ENCODE peak calls at places on chromosomes 12 and 14, in five cellular contexts. One of them, this sample, is unnamed.

GRCh38 chr12:14264316-14264715 is 101.2 kb upstream of the ATF7IP start:
- DNase-seq in IMR-90: peak; percentile 31
- DNase-seq in activated CD4-positive, CD25-positive, alpha-beta regulatory T cell treated with anti-CD3 and anti-CD28 coated beads, Interleukin-2, amount 50 U/mL, for 72 hours: no peak
- DNase-seq in progenitor cell of endocrine pancreas: no peak
- DNase-seq in colonic mucosa: no peak
- DNase-seq in this sample: no peak

GRCh38 chr12:53984901-53985357 is at the start of gene HOXC10:
- DNase-seq in activated CD4-positive, CD25-positive, alpha-beta regulatory T cell treated with anti-CD3 and anti-CD28 coated beads, Interleukin-2, amount 50 U/mL, for 72 hours: peak; percentile 79
- DNase-seq in progenitor cell of endocrine pancreas: peak; percentile 64
- DNase-seq in colonic mucosa: peak; percentile 65
- DNase-seq in IMR-90: peak; percentile 75
- DNase-seq in this sample: peak; percentile 53

GRCh38 chr14:61616524-61617185 is 78.7 kb upstream of the HIF1A start:
- DNase-seq in IMR-90: peak; percentile 89
- DNase-seq in progenitor cell of endocrine pancreas: no peak
- DNase-seq in activated CD4-positive, CD25-positive, alpha-beta regulatory T cell treated with anti-CD3 and anti-CD28 coated beads, Interleukin-2, amount 50 U/mL, for 72 hours: no peak
- DNase-seq in colonic mucosa: no peak
- DNase-seq in this sample: peak; percentile 25

GRCh38 chr12:88207921-88208640 is 66.0 kb downstream of the TMTC3 start:
- DNase-seq in activated CD4-positive, CD25-positive, alpha-beta regulatory T cell treated with anti-CD3 and anti-CD28 coated beads, Interleukin-2, amount 50 U/mL, for 72 hours: no peak
- DNase-seq in IMR-90: peak; percentile 79
- DNase-seq in colonic mucosa: no peak
- DNase-seq in progenitor cell of endocrine pancreas: no peak
- DNase-seq in this sample: no peak

GRCh38 chr12:96120359-96121100 is 73.6 kb upstream of the ELK3 start:
- DNase-seq in progenitor cell of endocrine pancreas: no peak
- DNase-seq in activated CD4-positive, CD25-positive, alpha-beta regulatory T cell treated with anti-CD3 and anti-CD28 coated beads, Interleukin-2, amount 50 U/mL, for 72 hours: no peak
- DNase-seq in IMR-90: no peak
- DNase-seq in colonic mucosa: peak; percentile 44
- DNase-seq in this sample: no peak

GRCh38 chr12:44817687-44818086 is 58.4 kb downstream of the NELL2 start:
- DNase-seq in progenitor cell of endocrine pancreas: no peak
- DNase-seq in IMR-90: no peak
- DNase-seq in colonic mucosa: no peak
- DNase-seq in activated CD4-positive, CD25-positive, alpha-beta regulatory T cell treated with anti-CD3 and anti-CD28 coated beads, Interleukin-2, amount 50 U/mL, for 72 hours: no peak
- DNase-seq in this sample: no peak

GRCh38 chr12:52220456-52220855 is 12.6 kb upstream of the KRT7 start:
- DNase-seq in progenitor cell of endocrine pancreas: no peak
- DNase-seq in colonic mucosa: no peak
- DNase-seq in activated CD4-positive, CD25-positive, alpha-beta regulatory T cell treated with anti-CD3 and anti-CD28 coated beads, Interleukin-2, amount 50 U/mL, for 72 hours: no peak
- DNase-seq in IMR-90: no peak
- DNase-seq in this sample: no peak

GRCh38 chr14:21257395-21258193 is 11.6 kb downstream of the HNRNPC start:
- DNase-seq in progenitor cell of endocrine pancreas: no peak
- DNase-seq in activated CD4-positive, CD25-positive, alpha-beta regulatory T cell treated with anti-CD3 and anti-CD28 coated beads, Interleukin-2, amount 50 U/mL, for 72 hours: no peak
- DNase-seq in IMR-90: no peak
- DNase-seq in colonic mucosa: no peak
- DNase-seq in this sample: no peak

GRCh38 chr14:67941456-67942018 is 122.0 kb downstream of the RAD51B start:
- DNase-seq in colonic mucosa: no peak
- DNase-seq in IMR-90: peak; percentile 38
- DNase-seq in progenitor cell of endocrine pancreas: no peak
- DNase-seq in activated CD4-positive, CD25-positive, alpha-beta regulatory T cell treated with anti-CD3 and anti-CD28 coated beads, Interleukin-2, amount 50 U/mL, for 72 hours: no peak
- DNase-seq in this sample: peak; percentile 26

GRCh38 chr12:50201987-50202521 is 34.9 kb upstream of the CERS5 start:
- DNase-seq in progenitor cell of endocrine pancreas: no peak
- DNase-seq in IMR-90: peak; percentile 96
- DNase-seq in activated CD4-positive, CD25-positive, alpha-beta regulatory T cell treated with anti-CD3 and anti-CD28 coated beads, Interleukin-2, amount 50 U/mL, for 72 hours: no peak
- DNase-seq in colonic mucosa: peak; percentile 56
- DNase-seq in this sample: no peak

GRCh38 chr14:103141117-103141796 is 18.0 kb downstream of the TNFAIP2 start:
- DNase-seq in IMR-90: peak; percentile 38
- DNase-seq in colonic mucosa: peak; percentile 53
- DNase-seq in activated CD4-positive, CD25-positive, alpha-beta regulatory T cell treated with anti-CD3 and anti-CD28 coated beads, Interleukin-2, amount 50 U/mL, for 72 hours: no peak
- DNase-seq in progenitor cell of endocrine pancreas: no peak
- DNase-seq in this sample: peak; percentile 54

GRCh38 chr12:72388322-72388721 is 116.2 kb downstream of the TRHDE start:
- DNase-seq in activated CD4-positive, CD25-positive, alpha-beta regulatory T cell treated with anti-CD3 and anti-CD28 coated beads, Interleukin-2, amount 50 U/mL, for 72 hours: no peak
- DNase-seq in progenitor cell of endocrine pancreas: no peak
- DNase-seq in IMR-90: no peak
- DNase-seq in colonic mucosa: no peak
- DNase-seq in this sample: no peak

GRCh38 chr14:22039938-22040780 is 366.5 kb upstream of the OR4E1 start:
- DNase-seq in colonic mucosa: no peak
- DNase-seq in progenitor cell of endocrine pancreas: no peak
- DNase-seq in activated CD4-positive, CD25-positive, alpha-beta regulatory T cell treated with anti-CD3 and anti-CD28 coated beads, Interleukin-2, amount 50 U/mL, for 72 hours: no peak
- DNase-seq in IMR-90: no peak
- DNase-seq in this sample: peak; percentile 26

GRCh38 chr14:24232645-24233537 is at the start of gene GMPR2:
- DNase-seq in colonic mucosa: no peak
- DNase-seq in IMR-90: no peak
- DNase-seq in activated CD4-positive, CD25-positive, alpha-beta regulatory T cell treated with anti-CD3 and anti-CD28 coated beads, Interleukin-2, amount 50 U/mL, for 72 hours: no peak
- DNase-seq in progenitor cell of endocrine pancreas: no peak
- DNase-seq in this sample: no peak

GRCh38 chr12:87127272-87127671 is 871.1 kb upstream of the MGAT4C start:
- DNase-seq in progenitor cell of endocrine pancreas: no peak
- DNase-seq in colonic mucosa: no peak
- DNase-seq in activated CD4-positive, CD25-positive, alpha-beta regulatory T cell treated with anti-CD3 and anti-CD28 coated beads, Interleukin-2, amount 50 U/mL, for 72 hours: no peak
- DNase-seq in IMR-90: peak; percentile 61
- DNase-seq in this sample: no peak

GRCh38 chr12:9626291-9626690 is 18.6 kb upstream of the KLRB1 start:
- DNase-seq in progenitor cell of endocrine pancreas: no peak
- DNase-seq in IMR-90: no peak
- DNase-seq in activated CD4-positive, CD25-positive, alpha-beta regulatory T cell treated with anti-CD3 and anti-CD28 coated beads, Interleukin-2, amount 50 U/mL, for 72 hours: no peak
- DNase-seq in colonic mucosa: no peak
- DNase-seq in this sample: no peak

GRCh38 chr12:54352022-54352531 is 12.2 kb downstream of the GPR84 start:
- DNase-seq in colonic mucosa: no peak
- DNase-seq in progenitor cell of endocrine pancreas: no peak
- DNase-seq in IMR-90: peak; percentile 79
- DNase-seq in activated CD4-positive, CD25-positive, alpha-beta regulatory T cell treated with anti-CD3 and anti-CD28 coated beads, Interleukin-2, amount 50 U/mL, for 72 hours: no peak
- DNase-seq in this sample: no peak

GRCh38 chr12:131473721-131474709 is 236.9 kb upstream of the SFSWAP start:
- DNase-seq in progenitor cell of endocrine pancreas: no peak
- DNase-seq in colonic mucosa: no peak
- DNase-seq in IMR-90: no peak
- DNase-seq in activated CD4-positive, CD25-positive, alpha-beta regulatory T cell treated with anti-CD3 and anti-CD28 coated beads, Interleukin-2, amount 50 U/mL, for 72 hours: no peak
- DNase-seq in this sample: no peak

GRCh38 chr12:123513805-123514204 is 19.7 kb downstream of the RILPL1 start:
- DNase-seq in IMR-90: no peak
- DNase-seq in activated CD4-positive, CD25-positive, alpha-beta regulatory T cell treated with anti-CD3 and anti-CD28 coated beads, Interleukin-2, amount 50 U/mL, for 72 hours: no peak
- DNase-seq in progenitor cell of endocrine pancreas: no peak
- DNase-seq in colonic mucosa: no peak
- DNase-seq in this sample: no peak

GRCh38 chr14:69346710-69347109 is 51.4 kb downstream of the ERH start:
- DNase-seq in IMR-90: no peak
- DNase-seq in activated CD4-positive, CD25-positive, alpha-beta regulatory T cell treated with anti-CD3 and anti-CD28 coated beads, Interleukin-2, amount 50 U/mL, for 72 hours: no peak
- DNase-seq in progenitor cell of endocrine pancreas: peak; percentile 47
- DNase-seq in colonic mucosa: peak; percentile 44
- DNase-seq in this sample: no peak

GRCh38 chr14:105041841-105042765 is 21.2 kb upstream of the CDCA4 start:
- DNase-seq in IMR-90: no peak
- DNase-seq in progenitor cell of endocrine pancreas: no peak
- DNase-seq in activated CD4-positive, CD25-positive, alpha-beta regulatory T cell treated with anti-CD3 and anti-CD28 coated beads, Interleukin-2, amount 50 U/mL, for 72 hours: no peak
- DNase-seq in colonic mucosa: no peak
- DNase-seq in this sample: no peak

GRCh38 chr12:14873440-14874185 is 12.0 kb downstream of the MGP start:
- DNase-seq in IMR-90: peak; percentile 16
- DNase-seq in activated CD4-positive, CD25-positive, alpha-beta regulatory T cell treated with anti-CD3 and anti-CD28 coated beads, Interleukin-2, amount 50 U/mL, for 72 hours: no peak
- DNase-seq in colonic mucosa: no peak
- DNase-seq in progenitor cell of endocrine pancreas: no peak
- DNase-seq in this sample: no peak

GRCh38 chr14:103194256-103195045 is 71.2 kb downstream of the TNFAIP2 start:
- DNase-seq in colonic mucosa: no peak
- DNase-seq in progenitor cell of endocrine pancreas: no peak
- DNase-seq in activated CD4-positive, CD25-positive, alpha-beta regulatory T cell treated with anti-CD3 and anti-CD28 coated beads, Interleukin-2, amount 50 U/mL, for 72 hours: no peak
- DNase-seq in IMR-90: peak; percentile 66
- DNase-seq in this sample: peak; percentile 21

GRCh38 chr14:81819344-81819743 is 285.7 kb upstream of the SEL1L start:
- DNase-seq in activated CD4-positive, CD25-positive, alpha-beta regulatory T cell treated with anti-CD3 and anti-CD28 coated beads, Interleukin-2, amount 50 U/mL, for 72 hours: no peak
- DNase-seq in progenitor cell of endocrine pancreas: no peak
- DNase-seq in colonic mucosa: no peak
- DNase-seq in IMR-90: no peak
- DNase-seq in this sample: peak; percentile 5